ENCODE peak calls at places on chromosomes 16 and 17, in four cellular contexts. G is endodermal cell, U is fibroblast of pulmonary artery, A is tibial artery. K is an unnamed sample.

GRCh38 chr17:48738803-48739526 is 10.4 kb upstream of the HOXB13 start:
- DNase-seq in G (peak; percentile 88), U (no peak), A (peak; percentile 37), K (no peak)

GRCh38 chr17:79070266-79070880 is 4.3 kb upstream of the ENGASE start:
- DNase-seq in G (no peak), U (no peak), A (no peak), K (no peak)

GRCh38 chr17:32489320-32490100 is 2.7 kb downstream of the CDK5R1 start:
- DNase-seq in G (no peak), U (no peak), A (no peak), K (no peak)

GRCh38 chr17:43591750-43592562 is 45.8 kb upstream of the ETV4 start:
- DNase-seq in G (no peak), U (peak; percentile 94), A (peak; percentile 86), K (no peak)

GRCh38 chr17:40560592-40561293 is 4.5 kb downstream of the CCR7 start:
- DNase-seq in G (no peak), U (peak; percentile 49), A (no peak), K (no peak)

GRCh38 chr16:82753821-82754220 is 127.1 kb downstream of the CDH13 start:
- DNase-seq in G (no peak), U (no peak), A (no peak), K (no peak)

GRCh38 chr16:29148867-29149272 is 164.0 kb downstream of the LAT start:
- DNase-seq in G (no peak), U (no peak), A (no peak), K (no peak)

GRCh38 chr16:23670137-23670776 is 8.4 kb upstream of the PLK1 start:
- DNase-seq in G (no peak), U (peak; percentile 65), A (no peak), K (peak; percentile 50)

GRCh38 chr17:57548421-57549385 is 196.4 kb downstream of the CCDC182 start:
- DNase-seq in G (peak; percentile 77), U (peak; percentile 35), A (no peak), K (no peak)

GRCh38 chr16:71626018-71626857 is at the start of gene MARVELD3:
- DNase-seq in G (peak; percentile 97), U (no peak), A (peak; percentile 64), K (no peak)

DNA sequence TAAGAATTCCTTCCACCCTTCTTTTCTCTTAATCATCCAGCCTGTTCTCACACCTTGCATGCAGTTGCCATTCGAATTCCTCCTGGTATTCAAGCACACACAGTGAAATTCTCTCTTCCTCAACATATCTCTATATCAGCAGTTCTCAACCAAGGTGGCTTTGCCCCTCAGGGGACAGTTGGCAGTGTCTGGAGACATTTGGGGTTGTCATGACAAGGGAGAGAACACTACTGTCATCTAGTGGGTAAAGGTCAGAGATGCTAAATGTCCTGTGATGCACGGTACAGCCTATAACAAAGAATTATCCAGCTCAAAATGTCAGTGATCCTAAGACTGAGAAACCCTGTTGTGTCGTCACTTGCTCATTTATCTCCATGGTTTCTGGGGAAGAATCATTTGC is 94.8 kb upstream of the CPHXL start:
- DNase-seq in G (no peak), U (no peak), A (no peak), K (no peak)
- TF ChIP-seq CTCF in G (no peak), U (no peak), A (no peak), K (no peak)

GRCh38 chr17:62892069-62892675 is 73.9 kb upstream of the TANC2 start:
- DNase-seq in G (no peak), U (no peak), A (no peak), K (no peak)
- H3K4me3 ChIP-seq in G (no peak overlapping the region), U (no peak overlapping the region), A (no peak overlapping the region), K (no peak overlapping the region)

GRCh38 chr17:50550661-50551432 is 3.9 kb downstream of the SPATA20 start:
- DNase-seq in G (peak; percentile 99), U (peak; percentile 93), A (peak; percentile 90), K (peak; percentile 56)
- TF ChIP-seq CTCF in G (peak; percentile 92), U (peak; percentile 91), A (peak; percentile 93), K (peak; percentile 94)

GRCh38 chr16:4680673-4681470 is 12.5 kb upstream of the NUDT16L1 start:
- DNase-seq in G (peak; percentile 42), U (no peak), A (no peak), K (no peak)

GRCh38 chr16:4679854-4680636 is 13.3 kb upstream of the NUDT16L1 start:
- DNase-seq in G (peak; percentile 43), U (peak; percentile 23), A (peak; percentile 80), K (no peak)

GRCh38 chr16:4678596-4678995 is 14.8 kb upstream of the NUDT16L1 start:
- DNase-seq in G (no peak), U (no peak), A (no peak), K (no peak)

GRCh38 chr16:4677994-4678393 is 15.4 kb upstream of the NUDT16L1 start:
- DNase-seq in G (peak; percentile 37), U (no peak), A (no peak), K (no peak)

DNA sequence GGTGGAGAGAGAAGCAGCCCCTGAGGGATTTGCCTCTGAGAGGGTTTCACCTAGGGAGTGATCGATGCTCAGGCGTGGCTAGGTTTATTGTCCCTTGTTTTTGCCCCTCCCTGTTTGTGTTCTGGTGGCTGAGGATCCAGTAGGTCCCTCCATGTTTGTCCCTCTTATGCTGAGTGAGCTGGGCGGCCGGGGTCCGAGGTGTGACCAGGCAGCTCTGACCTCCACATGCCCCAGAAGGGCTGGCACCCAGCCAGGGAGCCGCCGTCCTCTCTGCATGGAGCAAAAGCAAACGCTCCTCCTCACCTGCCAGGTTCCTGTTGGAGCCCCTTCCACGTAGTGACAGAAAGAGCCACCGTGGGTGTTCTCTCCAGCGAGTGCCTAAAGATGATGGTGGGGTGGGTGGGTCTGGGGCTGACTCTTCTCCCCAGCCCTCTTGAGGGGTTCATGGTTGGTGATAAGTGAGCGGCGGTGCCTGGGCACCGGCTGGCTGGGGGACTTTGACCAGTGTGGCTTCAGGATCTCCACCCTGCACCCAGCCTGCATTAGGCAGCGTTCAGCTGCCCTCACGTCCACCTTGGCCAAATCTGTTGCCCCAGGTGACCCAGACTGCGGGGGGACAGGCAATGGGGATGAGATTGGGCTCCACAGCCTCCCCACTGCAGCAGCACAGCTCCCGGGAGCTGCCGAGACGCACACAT is 14.1 kb upstream of the NUDT16L1 start:
- DNase-seq in G (peak; percentile 29), U (no peak), A (no peak), K (no peak)
- H3K4me3 ChIP-seq in G (no peak overlapping the region), U (no peak overlapping the region), A (peak overlapping the region; percentile 14), K (no peak overlapping the region)

GRCh38 chr16:46629331-46629843 is 8.2 kb upstream of the SHCBP1 start:
- DNase-seq in G (peak; percentile 75), U (peak; percentile 77), A (no peak), K (peak; percentile 25)
- TF ChIP-seq CTCF in G (peak; percentile 65), U (peak; percentile 60), A (no peak), K (peak; percentile 58)

GRCh38 chr17:6231886-6232767 is 161.9 kb downstream of the WSCD1 start:
- DNase-seq in G (peak; percentile 51), U (no peak), A (no peak), K (no peak)
- H3K4me3 ChIP-seq in G (no peak overlapping the region), U (no peak overlapping the region), A (no peak overlapping the region), K (no peak overlapping the region)

GRCh38 chr17:54744750-54745149 is 155.9 kb upstream of the TOM1L1 start:
- DNase-seq in G (no peak), U (no peak), A (no peak), K (no peak)

GRCh38 chr17:54745239-54745638 is 155.4 kb upstream of the TOM1L1 start:
- DNase-seq in G (no peak), U (no peak), A (no peak), K (no peak)

GRCh38 chr17:54745862-54746261 is 154.8 kb upstream of the TOM1L1 start:
- DNase-seq in G (no peak), U (no peak), A (no peak), K (no peak)

GRCh38 chr17:54754560-54754959 is 146.1 kb upstream of the TOM1L1 start:
- DNase-seq in G (peak; percentile 89), U (no peak), A (peak; percentile 59), K (no peak)

DNA sequence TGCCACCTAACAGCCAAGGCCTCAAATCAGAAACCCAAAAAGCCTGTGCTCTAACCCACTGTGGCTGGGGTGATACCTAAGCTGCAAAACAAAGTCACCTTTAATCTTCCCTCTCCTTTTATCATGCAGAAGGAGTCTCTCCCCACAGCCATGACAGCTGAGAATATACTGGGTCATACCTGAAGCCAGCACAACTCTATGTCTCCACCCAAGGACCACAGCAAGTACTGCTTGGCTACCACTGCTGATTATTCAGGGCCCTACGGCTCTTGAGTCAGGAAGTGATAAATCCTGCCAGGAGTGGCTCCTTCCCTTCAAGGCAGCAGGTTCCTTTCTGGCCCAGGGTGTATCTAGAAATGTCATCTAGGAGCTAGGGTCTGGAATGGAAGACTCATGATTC is 151.5 kb upstream of the TOM1L1 start:
- DNase-seq in G (peak; percentile 77), U (no peak), A (no peak), K (no peak)
- TF ChIP-seq CTCF in G (peak; percentile 62), U (no peak), A (no peak), K (no peak)

K was measured in AG09309.